ENCODE peak calls at places on chromosomes 1 and 21, in four cellular contexts. One of them, this sample, is unnamed. For H3K79me2, the result is how much of the 10 kb centered on the place peaks cover.

GRCh38 chr1:172180886-172181285 is 239.6 kb upstream of the C1orf105 start:
- DNase-seq in mesendoderm: no peak
- DNase-seq in H9: no peak
- DNase-seq in H1: no peak
- DNase-seq in this sample: no peak

GRCh38 chr1:87595384-87595781 is 266.7 kb downstream of the LMO4 start:
- DNase-seq in mesendoderm: no peak
- DNase-seq in H9: no peak
- DNase-seq in H1: no peak
- DNase-seq in this sample: no peak

GRCh38 chr1:172473302-172473701 is 29.4 kb upstream of the PIGC start:
- DNase-seq in mesendoderm: no peak
- DNase-seq in H9: no peak
- DNase-seq in H1: no peak
- DNase-seq in this sample: no peak

GRCh38 chr1:224828691-224829090 is 100.8 kb upstream of the DNAH14 start:
- DNase-seq in mesendoderm: no peak
- DNase-seq in H9: no peak
- DNase-seq in H1: no peak
- DNase-seq in this sample: no peak

GRCh38 chr1:90993245-90993644 is 28.6 kb downstream of the ZNF644 start:
- DNase-seq in mesendoderm: no peak
- DNase-seq in H9: no peak
- DNase-seq in H1: no peak
- DNase-seq in this sample: no peak

GRCh38 chr1:245485996-245486395 is 331.2 kb downstream of the KIF26B start:
- DNase-seq in mesendoderm: no peak
- DNase-seq in H9: no peak
- DNase-seq in H1: no peak
- DNase-seq in this sample: no peak

GRCh38 chr1:17538428-17539130 is 919 bp upstream of the ARHGEF10L start:
- DNase-seq in mesendoderm: peak
- DNase-seq in H9: peak
- DNase-seq in H1: peak
- DNase-seq in this sample: no peak

GRCh38 chr1:175842545-175842944 is 99.2 kb upstream of the TNR start:
- DNase-seq in mesendoderm: no peak
- DNase-seq in H9: no peak
- DNase-seq in H1: no peak
- DNase-seq in this sample: no peak

GRCh38 chr1:214990619-214991018 is 91.9 kb upstream of the KCNK2 start:
- DNase-seq in mesendoderm: no peak
- DNase-seq in H9: no peak
- DNase-seq in H1: no peak
- DNase-seq in this sample: peak

GRCh38 chr1:247435026-247435770 is 19.2 kb downstream of the NLRP3 start:
- DNase-seq in mesendoderm: no peak
- DNase-seq in H9: no peak
- DNase-seq in H1: no peak
- DNase-seq in this sample: no peak

GRCh38 chr1:32115496-32115895 is 7.6 kb downstream of the KPNA6 start:
- DNase-seq in mesendoderm: no peak
- DNase-seq in H9: no peak
- DNase-seq in H1: no peak
- DNase-seq in this sample: peak

GRCh38 chr1:215566556-215567490 is at the start of gene KCTD3:
- DNase-seq in mesendoderm: peak
- DNase-seq in H9: peak
- DNase-seq in H1: peak
- DNase-seq in this sample: peak

GRCh38 chr1:30329263-30329753 is 394.1 kb downstream of the MATN1 start:
- DNase-seq in mesendoderm: no peak
- DNase-seq in H9: peak
- DNase-seq in H1: peak
- DNase-seq in this sample: no peak

GRCh38 chr1:240027059-240027462 is 64.6 kb upstream of the FMN2 start:
- DNase-seq in mesendoderm: peak
- DNase-seq in H9: no peak
- DNase-seq in H1: peak
- DNase-seq in this sample: peak

GRCh38 chr1:6234502-6235295 is 1.1 kb downstream of the ICMT start:
- DNase-seq in mesendoderm: no peak
- DNase-seq in H9: no peak
- DNase-seq in H1: no peak
- DNase-seq in this sample: peak

GRCh38 chr1:51753969-51754368 is 124.6 kb downstream of the NRDC start:
- DNase-seq in mesendoderm: peak
- DNase-seq in H9: no peak
- DNase-seq in H1: no peak
- DNase-seq in this sample: no peak

GRCh38 chr1:218735436-218735835 is 390.3 kb downstream of the TGFB2 start:
- DNase-seq in mesendoderm: no peak
- DNase-seq in H9: no peak
- DNase-seq in H1: no peak
- DNase-seq in this sample: no peak

GRCh38 chr1:85278853-85279314 is 2.5 kb upstream of the BCL10 start:
- DNase-seq in mesendoderm: peak
- DNase-seq in H9: no peak
- DNase-seq in H1: no peak
- DNase-seq in this sample: peak

GRCh38 chr1:35031103-35031452 is 667 bp downstream of the ZMYM6 start:
- DNase-seq in mesendoderm: peak
- DNase-seq in H9: peak
- DNase-seq in H1: no peak
- DNase-seq in this sample: peak

GRCh38 chr1:151837197-151837596 is 2.4 kb downstream of the C2CD4D start:
- DNase-seq in mesendoderm: no peak
- DNase-seq in H9: no peak
- DNase-seq in H1: no peak
- DNase-seq in this sample: no peak

GRCh38 chr1:147171399-147172167 is 687 bp downstream of the PRKAB2 start:
- DNase-seq in mesendoderm: no peak
- DNase-seq in H9: no peak
- DNase-seq in H1: no peak
- DNase-seq in this sample: peak

GRCh38 chr1:154327466-154328317 is 2.4 kb downstream of the ATP8B2 start:
- DNase-seq in mesendoderm: peak
- DNase-seq in H9: peak
- DNase-seq in H1: no peak
- DNase-seq in this sample: no peak

GRCh38 chr1:246035060-246035531 is 472.0 kb downstream of the SMYD3 start:
- DNase-seq in mesendoderm: no peak
- DNase-seq in H9: no peak
- DNase-seq in H1: no peak
- DNase-seq in this sample: no peak

GRCh38 chr1:59903136-59903754 is 23.3 kb downstream of the CYP2J2 start:
- DNase-seq in mesendoderm: peak
- DNase-seq in H9: peak
- DNase-seq in H1: peak
- DNase-seq in this sample: peak

GRCh38 chr21:35321322-35322200 is 272.5 kb upstream of the RUNX1 start:
- DNase-seq in mesendoderm: no peak
- DNase-seq in H9: no peak
- DNase-seq in H1: no peak
- DNase-seq in this sample: no peak

GRCh38 chr1:228463559-228464455 is 23.4 kb upstream of the RNF187 start:
- DNase-seq in mesendoderm: peak
- DNase-seq in H9: peak
- DNase-seq in H1: peak
- DNase-seq in this sample: peak

GRCh38 chr1:101081496-101082282 is 56.1 kb upstream of the DPH5 start:
- DNase-seq in mesendoderm: no peak
- DNase-seq in H9: no peak
- DNase-seq in H1: no peak
- DNase-seq in this sample: no peak

GRCh38 chr1:62181531-62181930 is 13.1 kb upstream of the L1TD1 start:
- DNase-seq in mesendoderm: no peak
- DNase-seq in H9: peak
- DNase-seq in H1: no peak
- DNase-seq in this sample: no peak

GRCh38 chr21:44722701-44723100 is 11.3 kb upstream of the TSPEAR start:
- DNase-seq in mesendoderm: no peak
- DNase-seq in H9: peak
- DNase-seq in H1: peak
- DNase-seq in this sample: no peak

GRCh38 chr1:31621498-31621820 is 4.0 kb downstream of the HCRTR1 start:
- DNase-seq in mesendoderm: no peak
- DNase-seq in H9: no peak
- DNase-seq in H1: no peak
- DNase-seq in this sample: no peak

GRCh38 chr1:229710746-229711145 is 84.7 kb downstream of the URB2 start:
- DNase-seq in mesendoderm: no peak
- DNase-seq in H9: no peak
- DNase-seq in H1: no peak
- DNase-seq in this sample: no peak

GRCh38 chr1:111592389-111593361 is 26.9 kb upstream of the RAP1A start:
- DNase-seq in mesendoderm: peak
- DNase-seq in H9: peak
- DNase-seq in H1: no peak
- DNase-seq in this sample: peak

GRCh38 chr1:31154632-31155215 is 85.0 kb downstream of the NKAIN1 start:
- DNase-seq in mesendoderm: peak
- DNase-seq in H9: peak
- DNase-seq in H1: peak
- DNase-seq in this sample: peak

GRCh38 chr1:154877370-154877974 is 7.4 kb upstream of the KCNN3 start:
- DNase-seq in mesendoderm: no peak
- DNase-seq in H9: peak
- DNase-seq in H1: no peak
- DNase-seq in this sample: no peak

GRCh38 chr1:55071477-55071876 is 32.1 kb downstream of the PCSK9 start:
- DNase-seq in mesendoderm: peak
- DNase-seq in H9: peak
- DNase-seq in H1: no peak
- DNase-seq in this sample: peak

GRCh38 chr1:55279627-55280026 is 64.5 kb upstream of the USP24 start:
- DNase-seq in mesendoderm: no peak
- DNase-seq in H9: no peak
- DNase-seq in H1: no peak
- DNase-seq in this sample: no peak

GRCh38 chr1:117654485-117655219 is 48.8 kb downstream of the TENT5C start:
- DNase-seq in mesendoderm: no peak
- DNase-seq in H9: no peak
- DNase-seq in H1: no peak
- DNase-seq in this sample: peak

GRCh38 chr1:209672705-209673630 is 2.2 kb upstream of the G0S2 start:
- DNase-seq in mesendoderm: no peak
- DNase-seq in H9: no peak
- DNase-seq in H1: no peak
- DNase-seq in this sample: peak

GRCh38 chr1:15684042-15684461 is at the start of gene PLEKHM2:
- DNase-seq in mesendoderm: no peak
- DNase-seq in H9: no peak
- DNase-seq in H1: no peak
- DNase-seq in this sample: peak

GRCh38 chr1:99764909-99765308 is 1.5 kb downstream of the FRRS1 start:
- DNase-seq in mesendoderm: no peak
- DNase-seq in H9: no peak
- DNase-seq in H1: no peak
- DNase-seq in this sample: no peak

GRCh38 chr1:99768525-99769382 is 2.3 kb upstream of the FRRS1 start:
- DNase-seq in mesendoderm: no peak
- DNase-seq in H9: no peak
- DNase-seq in H1: no peak
- DNase-seq in this sample: no peak

GRCh38 chr1:99767996-99768524 is 1.6 kb upstream of the FRRS1 start:
- DNase-seq in mesendoderm: no peak
- DNase-seq in H9: no peak
- DNase-seq in H1: no peak
- DNase-seq in this sample: no peak

GRCh38 chr1:99764439-99764838 is 2.0 kb downstream of the FRRS1 start:
- DNase-seq in mesendoderm: no peak
- DNase-seq in H9: no peak
- DNase-seq in H1: no peak
- DNase-seq in this sample: no peak

DNA sequence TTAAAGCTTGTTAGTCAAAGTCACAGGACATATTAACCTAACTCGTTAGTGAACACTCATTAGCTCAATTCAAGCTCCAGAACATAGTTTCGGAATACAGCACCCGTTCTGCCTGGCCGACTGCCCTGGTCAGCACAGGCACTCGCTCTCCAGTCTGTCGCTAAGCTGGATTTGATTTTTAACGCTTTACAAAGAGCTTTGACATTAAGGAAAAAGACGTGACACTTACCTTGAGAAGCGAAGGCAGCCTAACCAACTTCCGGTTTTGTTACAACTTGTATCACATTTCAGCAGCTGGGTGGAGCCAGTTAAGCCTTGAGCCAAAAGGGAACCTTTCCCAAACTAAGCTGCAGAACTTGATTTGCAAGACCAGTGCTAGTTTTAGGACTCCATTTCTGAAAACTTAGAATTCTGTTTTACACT is at the start of gene FRRS1:
- DNase-seq in mesendoderm: peak
- DNase-seq in H9: peak
- DNase-seq in H1: no peak
- DNase-seq in this sample: peak
- H2BK120ac ChIP-seq in mesendoderm: no peak
- H2BK120ac ChIP-seq in H9: no peak
- H2BK120ac ChIP-seq in H1: no peak
- H2BK120ac ChIP-seq in this sample: peak

GRCh38 chr21:39662411-39662953 is 49.7 kb downstream of the B3GALT5 start:
- DNase-seq in mesendoderm: no peak
- DNase-seq in H9: no peak
- DNase-seq in H1: no peak
- DNase-seq in this sample: no peak
- H3K4ac ChIP-seq in mesendoderm: no peak
- H3K4ac ChIP-seq in H9: no peak
- H3K4ac ChIP-seq in H1: no peak
- H3K4ac ChIP-seq in this sample: no peak

GRCh38 chr1:43536196-43536863 is 5.6 kb downstream of the PTPRF start:
- DNase-seq in mesendoderm: no peak
- DNase-seq in H9: no peak
- DNase-seq in H1: no peak
- DNase-seq in this sample: peak
- H3K79me2 ChIP-seq in mesendoderm: half or more
- H3K79me2 ChIP-seq in H9: under half
- H3K79me2 ChIP-seq in H1: under half
- H3K79me2 ChIP-seq in this sample: under half

GRCh38 chr1:206716519-206717236 is 32.0 kb downstream of the MAPKAPK2 start:
- DNase-seq in mesendoderm: no peak
- DNase-seq in H9: no peak
- DNase-seq in H1: no peak
- DNase-seq in this sample: no peak
- H2BK120ac ChIP-seq in mesendoderm: no peak
- H2BK120ac ChIP-seq in H9: no peak
- H2BK120ac ChIP-seq in H1: no peak
- H2BK120ac ChIP-seq in this sample: no peak

DNA sequence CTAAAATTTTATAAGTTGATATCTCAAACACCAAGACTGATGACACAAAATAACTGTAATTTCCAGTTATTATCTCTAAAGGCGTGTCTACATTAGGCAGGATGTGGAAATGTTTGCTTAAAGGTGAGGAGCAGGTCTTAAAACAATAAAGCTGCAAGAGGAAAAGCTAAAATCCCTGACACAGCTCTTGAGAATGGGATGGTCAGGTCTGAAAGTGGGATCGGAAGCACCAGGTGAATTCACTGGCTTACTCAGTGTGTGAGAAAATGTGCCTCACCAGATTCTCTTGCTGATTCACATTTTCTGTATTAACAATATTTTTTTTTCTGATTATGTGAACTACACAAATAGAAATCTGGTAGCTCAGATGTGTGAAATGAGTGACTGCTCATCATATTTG is 421.9 kb upstream of the ADAMTS5 start:
- DNase-seq in mesendoderm: no peak
- DNase-seq in H9: no peak
- DNase-seq in H1: no peak
- DNase-seq in this sample: no peak
- H3K4ac ChIP-seq in mesendoderm: no peak
- H3K4ac ChIP-seq in H9: no peak
- H3K4ac ChIP-seq in H1: no peak
- H3K4ac ChIP-seq in this sample: no peak

This sample was measured in trophoblast cell.